ENCODE peak calls at places on chromosomes 5 and 9, in five cellular contexts. C is HepG2, B is HCT116, O is GM12878, Q is K562. F is an unnamed sample.

GRCh38 chr5:65394078-65394477 is 87.6 kb downstream of the ADAMTS6 start:
- DNase-seq in O (no peak), C (peak), B (no peak), Q (no peak), F (no peak)

GRCh38 chr5:142522983-142523382 is 162.9 kb downstream of the FGF1 start:
- DNase-seq in B (no peak), O (no peak), C (no peak), Q (no peak), F (no peak)

GRCh38 chr5:140339636-140340035 is 6.8 kb downstream of the HBEGF start:
- DNase-seq in Q (no peak), C (no peak), O (no peak), B (no peak), F (no peak)

GRCh38 chr9:77616191-77616590 is 31.9 kb downstream of the GNA14 start:
- DNase-seq in Q (no peak), O (no peak), B (no peak), C (no peak), F (no peak)

GRCh38 chr5:10760033-10760975 is 730 bp downstream of the DAP start:
- DNase-seq in B (peak), Q (peak), O (no peak), C (peak), F (no peak)

GRCh38 chr9:7237473-7238243 is 479.9 kb downstream of the KDM4C start:
- DNase-seq in C (no peak), Q (no peak), O (no peak), B (no peak), F (no peak)

GRCh38 chr5:125317546-125317995 is 571.1 kb upstream of the ZNF608 start:
- DNase-seq in O (no peak), C (no peak), B (no peak), Q (no peak), F (no peak)

GRCh38 chr9:82354260-82354659 is 365.7 kb downstream of the SPATA31D1 start:
- DNase-seq in B (no peak), Q (no peak), C (no peak), O (no peak), F (no peak)

GRCh38 chr9:87678650-87679355 is 47.1 kb upstream of the CTSL start:
- DNase-seq in C (peak), B (peak), O (no peak), Q (peak), F (no peak)

GRCh38 chr5:175118700-175119309 is 325.2 kb downstream of the DRD1 start:
- DNase-seq in Q (no peak), O (no peak), B (no peak), C (no peak), F (no peak)

GRCh38 chr5:88140396-88140862 is 128.2 kb downstream of the TMEM161B start:
- DNase-seq in Q (no peak), B (no peak), O (no peak), C (no peak), F (peak)

GRCh38 chr9:107737987-107738743 is 248.6 kb upstream of the KLF4 start:
- DNase-seq in B (no peak), C (no peak), Q (no peak), O (no peak), F (no peak)

GRCh38 chr9:21974542-21975409 is 19.4 kb downstream of the CDKN2A start:
- DNase-seq in B (peak), Q (no peak), O (no peak), C (no peak), F (peak)

GRCh38 chr9:78118742-78119473 is 87.3 kb upstream of the GNAQ start:
- DNase-seq in Q (no peak), C (no peak), O (peak), B (no peak), F (no peak)

GRCh38 chr5:95644351-95645042 is 2.1 kb upstream of the RFESD start:
- DNase-seq in Q (peak), O (peak), C (peak), B (peak), F (peak)

GRCh38 chr9:16461851-16462250 is 408.6 kb downstream of the BNC2 start:
- DNase-seq in O (no peak), B (no peak), Q (no peak), C (no peak), F (no peak)

DNA sequence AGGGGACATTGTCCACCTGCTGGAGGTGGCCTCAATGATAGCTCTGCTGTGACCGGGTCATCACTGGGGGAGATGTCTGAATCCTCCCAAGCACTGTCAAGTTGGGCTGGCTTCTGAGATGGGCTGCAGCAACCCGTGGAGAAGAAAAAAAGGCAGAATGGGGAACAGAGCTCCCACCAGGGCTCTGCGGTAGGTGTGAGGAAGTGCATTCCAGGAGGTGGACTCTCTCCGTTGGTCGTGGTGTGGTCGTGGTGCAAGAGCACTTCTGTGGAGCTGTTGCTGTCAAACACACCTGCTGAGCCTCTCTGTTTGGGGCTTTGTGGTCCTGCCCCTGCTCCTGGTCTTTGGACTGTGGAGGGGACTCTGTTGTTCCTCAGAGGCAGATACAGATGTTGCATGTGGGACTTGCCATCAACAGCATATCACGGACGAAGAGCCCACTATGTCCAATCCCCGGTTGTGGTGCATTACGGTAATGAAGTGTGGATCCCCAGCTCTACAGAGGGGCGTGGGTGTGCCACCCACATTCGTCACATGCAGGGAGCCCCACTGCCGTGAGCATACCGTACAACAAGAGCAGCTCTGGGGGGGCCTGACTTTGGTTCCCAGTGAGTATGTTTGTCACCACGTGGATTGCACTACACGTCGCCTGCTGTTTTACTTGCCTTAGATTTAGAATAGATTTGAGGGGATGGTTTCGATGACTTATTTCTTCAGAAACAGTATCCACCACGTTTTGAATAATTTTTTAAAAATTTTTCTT is 36.0 kb upstream of the PITX1 start:
- DNase-seq in B (no peak), Q (no peak), C (no peak), O (no peak), F (no peak)
- H3K27ac ChIP-seq in B (no peak), Q (no peak), C (no peak), O (no peak), F (no peak)

GRCh38 chr5:6492934-6493333 is 44.3 kb downstream of the UBE2QL1 start:
- DNase-seq in C (no peak), Q (no peak), O (no peak), B (no peak), F (no peak)
- TF ChIP-seq ZNF274 in C (no peak), Q (no peak), O (no peak), B (no peak), F (no peak)

GRCh38 chr9:34124923-34125322 is 1.6 kb downstream of the DCAF12 start:
- DNase-seq in Q (no peak), C (no peak), B (no peak), O (no peak), F (no peak)
- H3K27ac ChIP-seq in Q (peak), C (no peak), B (peak), O (peak), F (no peak)

GRCh38 chr9:110126986-110127864 is 80.7 kb downstream of the C9orf152 start:
- DNase-seq in C (peak), Q (no peak), B (no peak), O (no peak), F (no peak)
- TF ChIP-seq ZNF274 in C (no peak), Q (no peak), B (no peak), O (no peak), F (no peak)

GRCh38 chr9:13717356-13718057 is 438.0 kb upstream of the MPDZ start:
- DNase-seq in C (no peak), O (no peak), B (no peak), Q (no peak), F (no peak)
- H3K27ac ChIP-seq in C (no peak), O (no peak), B (no peak), Q (no peak), F (no peak)

GRCh38 chr9:96161819-96162218 is 140.2 kb downstream of the HSD17B3 start:
- DNase-seq in O (no peak), Q (no peak), C (no peak), B (no peak), F (no peak)
- TF ChIP-seq ZNF274 in O (no peak), Q (no peak), C (no peak), B (no peak), F (no peak)

GRCh38 chr9:121319394-121319780 is 50.7 kb downstream of the STOM start:
- DNase-seq in C (no peak), Q (no peak), B (no peak), O (no peak), F (no peak)
- H3K27ac ChIP-seq in C (no peak), Q (no peak), B (no peak), O (no peak), F (no peak)

GRCh38 chr5:113866763-113867162 is 353.3 kb downstream of the YTHDC2 start:
- DNase-seq in B (no peak), O (no peak), C (no peak), Q (no peak), F (no peak)
- TF ChIP-seq ZNF274 in B (no peak), O (no peak), C (no peak), Q (no peak), F (no peak)

GRCh38 chr5:132251220-132251725 is 6.2 kb upstream of the PDLIM4 start:
- DNase-seq in C (no peak), Q (no peak), O (no peak), B (no peak), F (no peak)

GRCh38 chr5:132256086-132256782 is 1.3 kb upstream of the PDLIM4 start:
- DNase-seq in O (no peak), B (no peak), Q (no peak), C (no peak), F (no peak)

GRCh38 chr5:132253008-132253441 is 4.5 kb upstream of the PDLIM4 start:
- DNase-seq in O (no peak), C (no peak), B (no peak), Q (no peak), F (no peak)

GRCh38 chr5:132254321-132254977 is 3.0 kb upstream of the PDLIM4 start:
- DNase-seq in C (no peak), Q (no peak), O (no peak), B (no peak), F (no peak)

GRCh38 chr5:132253452-132254320 is 3.8 kb upstream of the PDLIM4 start:
- DNase-seq in O (no peak), B (no peak), C (no peak), Q (no peak), F (no peak)
- H3K27ac ChIP-seq in O (no peak), B (no peak), C (no peak), Q (no peak), F (no peak)

DNA sequence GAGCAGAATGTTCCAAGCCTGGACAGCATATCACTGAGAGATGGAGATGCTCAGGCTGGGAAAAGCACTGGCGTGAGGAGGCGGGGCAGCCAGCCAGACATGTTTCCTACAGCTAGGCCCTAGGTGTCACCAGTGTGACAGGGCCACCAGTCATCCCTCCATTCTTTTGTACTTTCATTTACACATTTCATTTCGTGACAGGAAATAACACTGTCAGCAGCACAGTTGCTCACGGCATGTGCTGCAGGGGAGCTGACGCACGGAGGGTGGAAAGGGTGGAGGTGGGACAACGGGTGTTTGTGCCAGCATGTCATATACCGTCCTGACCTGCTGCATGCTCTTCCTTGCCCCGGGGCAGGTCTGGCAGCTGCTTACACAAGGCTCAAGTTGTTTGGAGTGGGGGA is 14.8 kb upstream of the CEMIP2 start:
- DNase-seq in B (no peak), Q (no peak), C (peak), O (no peak), F (no peak)
- TF ChIP-seq ZNF274 in B (no peak), Q (no peak), C (no peak), O (no peak), F (no peak)